ENCODE peak calls at places on chromosomes 16 and 17, in six cellular contexts. I, K, D, J, G and Z are unnamed samples. For H3K36me3 and H3K4me1, the result is how much of the 10 kb centered on the place peaks cover.

GRCh38 chr17:36027776-36028175 is 10.0 kb upstream of the CCL23 start:
- DNase-seq in I (no peak), K (no peak), G (no peak), J (no peak), D (no peak), Z (no peak)

GRCh38 chr16:55643161-55643970 is 12.4 kb upstream of the SLC6A2 start:
- DNase-seq in G (no peak), J (no peak), K (no peak), I (no peak), D (no peak), Z (no peak)

GRCh38 chr16:27257271-27257670 is 11.3 kb downstream of the NSMCE1 start:
- DNase-seq in J (peak), G (no peak), D (no peak), I (no peak), K (no peak), Z (no peak)

GRCh38 chr16:2761472-2761871 is 9.0 kb downstream of the SRRM2 start:
- DNase-seq in D (no peak), G (no peak), J (no peak), K (no peak), I (no peak), Z (no peak)

GRCh38 chr17:71071837-71072236 is 902.5 kb downstream of the KCNJ2 start:
- DNase-seq in G (no peak), K (no peak), D (no peak), I (no peak), J (no peak), Z (no peak)

GRCh38 chr17:62161405-62162148 is 96.5 kb upstream of the MED13 start:
- DNase-seq in I (no peak), G (no peak), J (no peak), D (no peak), K (no peak), Z (no peak)

GRCh38 chr17:3659541-3660111 is 8.8 kb downstream of the TAX1BP3 start:
- DNase-seq in G (no peak), J (peak), K (peak), D (peak), I (peak), Z (no peak)

GRCh38 chr16:1108299-1109252 is 12.5 kb upstream of the C1QTNF8 start:
- DNase-seq in I (peak), K (no peak), G (peak), J (peak), D (no peak), Z (no peak)

GRCh38 chr16:13997933-13998332 is 73.2 kb upstream of the MRTFB start:
- DNase-seq in I (no peak), D (no peak), J (no peak), G (no peak), K (no peak), Z (no peak)

GRCh38 chr16:71383054-71383773 is 24.7 kb downstream of the CALB2 start:
- DNase-seq in G (no peak), J (no peak), K (no peak), D (no peak), I (no peak), Z (no peak)

GRCh38 chr17:11608396-11608795 is 10.1 kb downstream of the DNAH9 start:
- DNase-seq in G (no peak), D (no peak), J (peak), I (peak), K (peak), Z (no peak)

GRCh38 chr16:56382901-56383355 is 42.4 kb downstream of the AMFR start:
- DNase-seq in K (no peak), I (no peak), J (no peak), D (no peak), G (no peak), Z (no peak)

GRCh38 chr17:82267575-82268379 is 5.7 kb downstream of the CSNK1D start:
- DNase-seq in D (peak), I (peak), J (peak), G (no peak), K (peak), Z (peak)

GRCh38 chr17:32156656-32157055 is 14.4 kb downstream of the RHOT1 start:
- DNase-seq in D (no peak), I (no peak), J (no peak), K (no peak), G (no peak), Z (no peak)

GRCh38 chr16:85125570-85126382 is 13.5 kb upstream of the CIBAR2 start:
- DNase-seq in D (no peak), J (peak), I (no peak), K (no peak), G (no peak), Z (no peak)

GRCh38 chr17:79306688-79307323 is 232.2 kb downstream of the ENGASE start:
- DNase-seq in G (no peak), D (no peak), J (no peak), K (no peak), I (no peak), Z (peak)

GRCh38 chr17:32551186-32551955 is 64.6 kb downstream of the CDK5R1 start:
- DNase-seq in G (no peak), I (no peak), J (no peak), D (no peak), K (no peak), Z (no peak)

GRCh38 chr16:74275031-74275636 is 21.5 kb upstream of the PSMD7 start:
- DNase-seq in G (no peak), D (peak), I (no peak), K (no peak), J (no peak), Z (no peak)

GRCh38 chr16:81668243-81669097 is 110.6 kb upstream of the PLCG2 start:
- DNase-seq in K (no peak), D (no peak), J (no peak), I (peak), G (no peak), Z (no peak)

GRCh38 chr17:37490022-37490587 is 414 bp downstream of the DUSP14 start:
- DNase-seq in I (peak), G (peak), J (peak), K (peak), D (no peak), Z (peak)

GRCh38 chr17:46770439-46770817 is 48.1 kb downstream of the WNT3 start:
- DNase-seq in J (no peak), K (no peak), I (no peak), D (no peak), G (no peak), Z (no peak)

GRCh38 chr16:23068337-23068736 is 80.9 kb downstream of the USP31 start:
- DNase-seq in D (no peak), I (no peak), K (no peak), J (no peak), G (no peak), Z (no peak)

GRCh38 chr17:8482546-8482945 is 46.9 kb downstream of the NDEL1 start:
- DNase-seq in G (no peak), K (no peak), D (no peak), J (peak), I (no peak), Z (peak)
- H3K36me3 ChIP-seq in G (half or more), K (under half), D (half or more), J (under half), I (under half), Z (half or more)

DNA sequence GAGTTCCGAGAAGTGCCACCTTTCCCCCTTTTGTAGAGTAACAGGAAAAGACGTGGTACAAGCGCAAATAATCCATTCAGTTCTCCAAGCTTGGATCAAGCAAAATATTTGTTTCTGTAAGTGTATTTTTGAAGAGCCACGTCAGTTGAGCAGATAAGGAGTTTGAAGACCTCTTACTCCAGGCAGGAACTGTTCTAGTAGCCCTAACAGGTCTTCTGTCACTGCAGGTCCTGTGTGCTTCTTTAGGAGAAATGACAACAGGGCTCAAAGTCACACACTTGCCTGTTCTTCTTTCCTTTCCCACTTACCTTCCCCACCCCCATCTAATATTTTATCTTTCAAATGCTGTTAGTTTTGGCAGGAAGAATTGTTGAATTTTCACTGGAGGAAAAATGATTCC is 93.9 kb downstream of the CLEC16A start:
- DNase-seq in D (no peak), I (no peak), K (no peak), G (no peak), J (no peak), Z (no peak)
- H3K4me1 ChIP-seq in D (under half), I (under half), K (under half), G (under half), J (under half), Z (under half)

GRCh38 chr17:18315498-18316360 is 636 bp downstream of the SMCR8 start:
- DNase-seq in G (no peak), K (peak), D (no peak), I (peak), J (no peak), Z (no peak)
- H3K4me3 ChIP-seq in G (peak), K (peak), D (peak), I (peak), J (peak), Z (peak)

GRCh38 chr17:28626818-28627217 is 12.8 kb upstream of the RSKR start:
- DNase-seq in G (no peak), K (no peak), D (no peak), J (no peak), I (no peak), Z (no peak)
- H3K36me3 ChIP-seq in G (half or more), K (under half), D (half or more), J (under half), I (under half), Z (half or more)